ENCODE peak calls at places on chromosomes 11 and 22, in four cellular contexts. I, S, O and Q are unnamed samples.

GRCh38 chr11:20739004-20739612 is 69.7 kb downstream of the NELL1 start:
- DNase-seq in I (no peak), S (no peak), O (no peak), Q (no peak)

GRCh38 chr11:130165601-130166456 is 6.2 kb downstream of the ST14 start:
- DNase-seq in I (no peak), S (peak), O (no peak), Q (no peak)

GRCh38 chr11:40425168-40425567 is 1034.3 kb downstream of the LRRC4C start:
- DNase-seq in I (no peak), S (no peak), O (no peak), Q (no peak)

GRCh38 chr22:46070215-46070721 is 80.1 kb upstream of the PPARA start:
- DNase-seq in I (no peak), S (peak), O (no peak), Q (no peak)

GRCh38 chr22:39724390-39724789 is 153.8 kb downstream of the CACNA1I start:
- DNase-seq in I (no peak), S (peak), O (no peak), Q (no peak)

GRCh38 chr22:25827415-25827814 is 85.4 kb downstream of the MYO18B start:
- DNase-seq in I (no peak), S (no peak), O (no peak), Q (no peak)

GRCh38 chr11:85976525-85976924 is 92.4 kb downstream of the PICALM start:
- DNase-seq in I (no peak), S (no peak), O (no peak), Q (no peak)

GRCh38 chr11:74377689-74378088 is 20.5 kb downstream of the PGM2L1 start:
- DNase-seq in I (no peak), S (no peak), O (no peak), Q (no peak)

GRCh38 chr11:44604171-44604581 is 38.7 kb downstream of the CD82 start:
- DNase-seq in I (no peak), S (no peak), O (no peak), Q (no peak)